ENCODE peak calls at places on chromosomes 4 and X, in six cellular contexts. P, N, Z, F, J and U are unnamed samples. For H3K4me1, the result is how much of the 10 kb centered on the place peaks cover.

GRCh38 chr4:10130190-10130888 is 13.7 kb upstream of the WDR1 start:
- DNase-seq in J (no peak), P (no peak), Z (no peak), F (no peak), N (no peak), U (no peak)

GRCh38 chrX:3178329-3178728 is 137.1 kb downstream of the ARSF start:
- DNase-seq in Z (no peak), N (no peak), J (no peak), P (no peak), F (peak), U (no peak)

GRCh38 chr4:47287735-47288134 is 175.8 kb downstream of the COMMD8 start:
- DNase-seq in N (no peak), Z (no peak), F (peak), P (no peak), J (no peak), U (no peak)

GRCh38 chr4:48670587-48670986 is 109.5 kb downstream of the FRYL start:
- DNase-seq in J (no peak), N (no peak), P (no peak), F (no peak), Z (no peak), U (no peak)

GRCh38 chr4:24896977-24897376 is 15.9 kb downstream of the CCDC149 start:
- DNase-seq in J (no peak), F (no peak), N (no peak), P (no peak), Z (no peak), U (no peak)

GRCh38 chrX:154526901-154527675 is 11.1 kb upstream of the FAM3A start:
- DNase-seq in N (peak), F (peak), P (no peak), J (no peak), Z (peak), U (peak)

GRCh38 chrX:104118765-104119164 is 6.4 kb downstream of the ZCCHC18 start:
- DNase-seq in Z (no peak), P (no peak), N (no peak), J (no peak), F (no peak), U (no peak)

GRCh38 chr4:16858275-16858752 is 40.1 kb downstream of the LDB2 start:
- DNase-seq in F (peak), P (no peak), J (no peak), N (no peak), Z (no peak), U (peak)

GRCh38 chr4:4578981-4579380 is 37.1 kb upstream of the STX18 start:
- DNase-seq in J (no peak), Z (no peak), N (no peak), P (no peak), F (no peak), U (no peak)

GRCh38 chrX:96474357-96475125 is 210.1 kb upstream of the DIAPH2 start:
- DNase-seq in F (peak), J (no peak), Z (no peak), P (no peak), N (no peak), U (no peak)

GRCh38 chr4:21046121-21046520 is 345.9 kb downstream of the PACRGL start:
- DNase-seq in F (no peak), J (no peak), Z (no peak), N (no peak), P (no peak), U (no peak)

GRCh38 chr4:8117278-8117682 is 41.3 kb downstream of the ABLIM2 start:
- DNase-seq in N (peak), J (peak), P (peak), Z (no peak), F (peak), U (no peak)

GRCh38 chr4:74768857-74769525 is 25.3 kb downstream of the BTC start:
- DNase-seq in J (peak), N (no peak), P (no peak), Z (no peak), F (peak), U (no peak)

GRCh38 chrX:17527932-17528331 is 152.9 kb downstream of the NHS start:
- DNase-seq in P (no peak), N (no peak), J (no peak), Z (no peak), F (no peak), U (no peak)

GRCh38 chrX:19683817-19684216 is 168.5 kb upstream of the MAP3K15 start:
- DNase-seq in P (no peak), Z (no peak), N (no peak), F (no peak), J (no peak), U (no peak)

GRCh38 chrX:131675596-131676194 is 131.8 kb downstream of the OR13H1 start:
- DNase-seq in P (no peak), Z (no peak), J (peak), F (peak), N (peak), U (no peak)

GRCh38 chrX:153019166-153019565 is 25.2 kb upstream of the PNMA5 start:
- DNase-seq in F (no peak), P (no peak), J (no peak), Z (no peak), N (no peak), U (no peak)

GRCh38 chr4:52942936-52943335 is 80.8 kb downstream of the RASL11B start:
- DNase-seq in J (no peak), N (no peak), Z (no peak), P (no peak), F (no peak), U (no peak)

GRCh38 chr4:47525154-47525819 is 40.2 kb downstream of the ATP10D start:
- DNase-seq in F (peak), P (no peak), Z (no peak), N (no peak), J (no peak), U (no peak)

GRCh38 chr4:178351185-178351584 is 908.9 kb upstream of the AGA start:
- DNase-seq in J (no peak), P (no peak), N (no peak), Z (no peak), F (no peak), U (no peak)

GRCh38 chrX:31590581-31591113 is 518.8 kb upstream of the FTHL17 start:
- DNase-seq in J (no peak), F (peak), Z (no peak), N (peak), P (no peak), U (no peak)

GRCh38 chr4:74096265-74096980 is 2.6 kb downstream of the CXCL2 start:
- DNase-seq in N (no peak), F (no peak), J (no peak), Z (no peak), P (peak), U (no peak)

GRCh38 chr4:24070117-24070516 is 180.3 kb upstream of the PPARGC1A start:
- DNase-seq in N (no peak), P (no peak), J (no peak), Z (no peak), F (peak), U (no peak)

GRCh38 chr4:153292897-153293674 is 51.4 kb upstream of the MND1 start:
- DNase-seq in N (no peak), P (no peak), F (no peak), Z (no peak), J (no peak), U (no peak)

GRCh38 chr4:48342559-48342878 is 1.2 kb downstream of the SLAIN2 start:
- DNase-seq in N (no peak), F (no peak), P (no peak), Z (no peak), J (no peak), U (no peak)

GRCh38 chrX:71143508-71143907 is 1.1 kb upstream of the NLGN3 start:
- DNase-seq in F (peak), J (no peak), N (no peak), Z (no peak), P (no peak), U (peak)

GRCh38 chr4:7307391-7308099 is 115.2 kb downstream of the SORCS2 start:
- DNase-seq in F (no peak), J (no peak), N (no peak), Z (no peak), P (no peak), U (peak)

GRCh38 chrX:150361777-150362351 is 1.3 kb upstream of the MAMLD1 start:
- DNase-seq in J (no peak), N (no peak), Z (no peak), F (peak), P (peak), U (no peak)

GRCh38 chr4:38980903-38981676 is 51.1 kb downstream of the TMEM156 start:
- DNase-seq in J (no peak), P (no peak), N (no peak), F (peak), Z (no peak), U (no peak)

GRCh38 chr4:16765549-16765948 is 132.9 kb downstream of the LDB2 start:
- DNase-seq in P (no peak), Z (no peak), N (no peak), J (no peak), F (no peak), U (no peak)

DNA sequence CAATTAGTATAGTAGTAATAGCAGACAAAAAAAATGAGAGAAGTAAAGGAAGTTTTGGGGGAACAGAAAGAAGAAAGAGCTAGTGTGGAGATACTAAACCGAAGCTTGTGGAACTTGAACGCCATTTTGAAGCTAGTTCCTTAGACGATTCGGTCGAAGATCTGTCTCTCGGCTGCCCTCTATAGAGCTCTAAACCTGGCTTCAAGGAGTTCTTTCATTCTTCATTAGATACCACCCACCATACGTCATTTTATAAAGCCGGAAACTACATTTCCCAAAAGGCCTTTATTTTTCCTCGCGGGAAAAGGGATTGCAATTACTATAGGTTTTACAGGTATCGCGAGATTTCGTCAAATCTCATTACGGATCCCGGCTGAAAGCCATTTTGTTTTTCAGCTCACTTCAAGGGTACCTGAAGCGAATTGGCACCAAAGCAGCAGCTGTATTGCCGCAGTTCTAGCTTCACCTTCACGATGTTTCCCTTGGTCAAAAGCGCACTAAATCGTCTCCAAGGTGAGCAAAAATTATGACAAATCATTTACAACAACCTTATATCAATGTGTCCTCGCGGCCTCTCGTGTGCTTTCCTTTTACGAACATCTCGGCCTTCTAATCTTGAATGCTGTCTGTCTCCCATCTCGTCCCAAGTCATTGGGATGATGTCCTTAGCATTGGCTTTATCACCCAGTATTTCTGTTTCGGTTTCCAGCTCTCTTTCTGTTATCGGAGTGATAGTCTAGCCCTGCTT is at the start of gene COX7B:
- DNase-seq in J (peak), F (peak), N (peak), P (no peak), Z (peak), U (peak)
- TF ChIP-seq POLR2A in J (no peak), F (peak), N (peak), P (peak), Z (no peak), U (peak)

GRCh38 chr4:3067473-3068001 is 6.8 kb downstream of the HTT-AS start:
- DNase-seq in N (no peak), Z (no peak), P (no peak), J (no peak), F (no peak), U (no peak)
- H3K27ac ChIP-seq in N (no peak), Z (no peak), P (no peak), J (no peak), F (no peak), U (no peak)

GRCh38 chr4:61911313-61911756 is 711.2 kb downstream of the ADGRL3 start:
- DNase-seq in Z (no peak), J (no peak), P (no peak), N (no peak), F (no peak), U (no peak)
- H3K4me1 ChIP-seq in Z (under half), J (under half), P (under half), N (under half), F (under half), U (under half)

GRCh38 chr4:138452823-138453222 is 210.7 kb upstream of the SLC7A11 start:
- DNase-seq in J (no peak), P (no peak), F (no peak), Z (no peak), N (no peak), U (no peak)
- TF ChIP-seq POLR2A in J (no peak), P (no peak), F (no peak), Z (no peak), N (no peak), U (no peak)

GRCh38 chrX:12986164-12986779 is 11.4 kb downstream of the TMSB4X start:
- DNase-seq in N (peak), F (no peak), Z (no peak), P (no peak), J (no peak), U (no peak)
- H3K27ac ChIP-seq in N (peak), F (no peak), Z (no peak), P (no peak), J (peak), U (no peak)

GRCh38 chr4:168612435-168613139 is 115.7 kb downstream of the PALLD start:
- DNase-seq in J (no peak), F (peak), Z (no peak), N (no peak), P (no peak), U (no peak)

GRCh38 chr4:168613869-168614268 is 117.0 kb downstream of the PALLD start:
- DNase-seq in Z (no peak), N (no peak), J (no peak), F (no peak), P (no peak), U (no peak)

GRCh38 chr4:168615294-168615693 is 118.4 kb downstream of the PALLD start:
- DNase-seq in J (no peak), N (no peak), Z (no peak), P (no peak), F (peak), U (no peak)

GRCh38 chr4:168610911-168611530 is 114.2 kb downstream of the PALLD start:
- DNase-seq in Z (no peak), P (no peak), N (no peak), F (peak), J (no peak), U (no peak)

DNA sequence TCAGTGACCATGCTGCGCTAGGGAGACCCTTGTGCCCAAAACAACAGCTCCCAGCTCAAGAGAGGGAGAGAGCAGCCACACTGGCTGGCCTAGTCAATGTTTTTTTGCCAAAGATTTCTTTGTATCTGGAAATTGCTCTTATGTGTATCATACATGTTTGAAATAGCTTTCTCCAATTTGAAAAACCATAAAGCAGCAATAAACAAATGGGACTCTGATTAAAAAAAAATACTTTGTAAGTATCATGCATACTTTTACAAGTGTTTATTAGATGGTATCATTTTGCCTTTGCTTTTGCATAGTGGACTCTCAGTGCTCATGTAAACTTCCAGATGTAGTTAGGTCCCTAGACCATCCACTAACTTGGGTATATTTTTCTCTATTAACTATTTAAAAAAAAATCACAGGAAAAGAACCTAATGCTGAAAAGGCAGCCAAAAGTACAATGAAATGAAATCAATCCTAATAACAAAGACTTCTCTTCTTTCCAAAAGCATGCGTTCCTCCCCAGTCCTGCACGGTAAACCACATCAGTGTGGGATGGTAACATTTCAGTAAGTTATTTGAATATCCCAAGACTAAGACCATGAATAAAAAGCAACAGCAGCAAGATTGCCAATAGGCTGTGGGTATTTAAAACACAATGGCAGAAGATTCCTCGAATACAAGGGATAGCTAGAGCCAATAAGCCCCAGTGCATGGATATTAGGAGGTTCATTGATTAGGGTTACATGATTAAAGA is 117.6 kb downstream of the PALLD start:
- DNase-seq in J (no peak), N (no peak), P (no peak), F (peak), Z (no peak), U (no peak)
- H3K4me1 ChIP-seq in J (half or more), N (under half), P (under half), F (under half), Z (under half), U (under half)

GRCh38 chr4:15704145-15704544 is 1.3 kb downstream of the BST1 start:
- DNase-seq in Z (no peak), F (no peak), P (no peak), N (no peak), J (no peak), U (no peak)

GRCh38 chr4:15706646-15707362 is 3.9 kb downstream of the BST1 start:
- DNase-seq in N (no peak), P (no peak), J (no peak), Z (no peak), F (peak), U (no peak)

GRCh38 chr4:15703439-15703838 is 574 bp downstream of the BST1 start:
- DNase-seq in Z (no peak), J (no peak), N (no peak), P (no peak), F (no peak), U (no peak)

GRCh38 chr4:15707363-15707715 is 4.5 kb downstream of the BST1 start:
- DNase-seq in P (no peak), Z (no peak), J (no peak), F (no peak), N (no peak), U (no peak)

GRCh38 chr4:15702941-15703403 is at the start of gene BST1:
- DNase-seq in F (peak), P (peak), Z (peak), J (peak), N (no peak), U (peak)
- TF ChIP-seq POLR2A in F (no peak), P (no peak), Z (no peak), J (no peak), N (no peak), U (no peak)

DNA sequence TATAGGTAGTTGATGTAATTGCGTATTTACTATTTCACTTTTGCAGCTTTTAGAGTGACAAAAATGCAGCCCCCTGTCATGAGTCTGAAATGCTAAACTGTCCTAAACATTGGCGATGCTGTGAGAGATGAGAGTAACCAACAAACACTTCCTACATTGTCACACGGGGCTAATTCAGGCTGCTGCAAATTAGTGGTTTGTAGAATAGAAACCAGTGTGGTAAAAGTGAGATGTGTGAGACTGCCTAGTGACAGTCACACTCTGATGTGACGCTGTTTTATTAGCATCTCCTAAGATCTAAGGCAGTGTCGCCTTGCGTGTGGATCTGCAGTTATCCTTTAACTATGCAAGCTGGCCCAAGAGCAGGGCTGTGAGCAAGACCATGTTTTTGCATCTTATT is 800.2 kb upstream of the TENM3 start:
- DNase-seq in J (no peak), N (no peak), P (no peak), Z (no peak), F (no peak), U (no peak)
- H3K27ac ChIP-seq in J (no peak), N (no peak), P (no peak), Z (no peak), F (no peak), U (no peak)

GRCh38 chrX:40132751-40133150 is 35.0 kb upstream of the BCOR start:
- DNase-seq in N (peak), F (peak), Z (peak), P (peak), J (peak), U (peak)
- H3K4me1 ChIP-seq in N (under half), F (under half), Z (under half), P (under half), J (under half), U (under half)